ENCODE peak calls at places on chromosomes 7 and 10, in seven cellular contexts. Q is A549, T is IMR-90, C is GM12878, M is K562, W is HepG2, K is H1. X is an unnamed sample.

GRCh38 chr7:920351-921070 is 34.0 kb downstream of the ADAP1 start:
- DNase-seq in Q (no peak), T (no peak), C (no peak), M (no peak), W (no peak), K (no peak), X (no peak)

GRCh38 chr7:13041368-13041988 is 354.0 kb downstream of the ARL4A start:
- DNase-seq in Q (peak), T (no peak), C (no peak), M (no peak), W (no peak), K (no peak), X (peak)

GRCh38 chr7:28410628-28411578 is 1.4 kb upstream of the CREB5 start:
- DNase-seq in Q (peak), T (peak), C (no peak), M (no peak), W (no peak), K (no peak), X (no peak)

GRCh38 chr10:110011679-110012078 is 3.9 kb downstream of the ADD3 start:
- DNase-seq in Q (no peak), T (no peak), C (no peak), M (no peak), W (no peak), K (no peak), X (no peak)

GRCh38 chr10:103748020-103748419 is 107.4 kb downstream of the SH3PXD2A start:
- DNase-seq in Q (no peak), T (no peak), C (no peak), M (no peak), W (no peak), K (no peak), X (no peak)

GRCh38 chr7:96538632-96539031 is 171.0 kb downstream of the SEM1 start:
- DNase-seq in Q (no peak), T (no peak), C (no peak), M (no peak), W (no peak), K (no peak), X (no peak)

GRCh38 chr10:26460736-26461135 is 22.6 kb downstream of the APBB1IP start:
- DNase-seq in Q (no peak), T (no peak), C (no peak), M (no peak), W (no peak), K (no peak), X (no peak)

GRCh38 chr10:87861566-87861952 is 1.8 kb downstream of the KLLN start:
- DNase-seq in Q (no peak), T (peak), C (peak), M (peak), W (peak), K (no peak), X (no peak)

GRCh38 chr7:141590666-141591065 is 39.5 kb downstream of the AGK start:
- DNase-seq in Q (peak), T (no peak), C (no peak), M (no peak), W (no peak), K (no peak), X (no peak)

GRCh38 chr7:14457567-14458453 is 444.7 kb downstream of the DGKB start:
- DNase-seq in Q (peak), T (peak), C (no peak), M (peak), W (peak), K (peak), X (peak)

GRCh38 chr7:45292481-45292880 is 134.9 kb downstream of the RAMP3 start:
- DNase-seq in Q (no peak), T (no peak), C (no peak), M (no peak), W (no peak), K (no peak), X (no peak)

GRCh38 chr7:4702961-4703512 is 20.9 kb downstream of the FOXK1 start:
- DNase-seq in Q (no peak), T (no peak), C (no peak), M (no peak), W (no peak), K (no peak), X (no peak)

GRCh38 chr7:69782917-69783684 is 184.8 kb downstream of the AUTS2 start:
- DNase-seq in Q (no peak), T (no peak), C (no peak), M (no peak), W (no peak), K (no peak), X (no peak)

GRCh38 chr7:78530351-78530750 is 731.8 kb downstream of the PHTF2 start:
- DNase-seq in Q (peak), T (peak), C (no peak), M (no peak), W (peak), K (no peak), X (no peak)

GRCh38 chr10:101687088-101687487 is 7.9 kb downstream of the FBXW4 start:
- DNase-seq in Q (no peak), T (no peak), C (no peak), M (no peak), W (no peak), K (no peak), X (no peak)

GRCh38 chr7:72493850-72494661 is 81.9 kb upstream of the CALN1 start:
- DNase-seq in Q (peak), T (peak), C (peak), M (peak), W (peak), K (peak), X (peak)

GRCh38 chr10:22318772-22319171 is 2.1 kb upstream of the BMI1 start:
- DNase-seq in Q (no peak), T (no peak), C (no peak), M (no peak), W (no peak), K (no peak), X (no peak)

GRCh38 chr7:117489911-117490310 is 10.1 kb downstream of the CFTR start:
- DNase-seq in Q (peak), T (no peak), C (no peak), M (no peak), W (peak), K (no peak), X (no peak)

GRCh38 chr10:68813554-68813953 is 13.8 kb upstream of the STOX1 start:
- DNase-seq in Q (no peak), T (no peak), C (no peak), M (no peak), W (no peak), K (no peak), X (no peak)

GRCh38 chr10:71266147-71266917 is 52.7 kb upstream of the SLC29A3 start:
- DNase-seq in Q (peak), T (peak), C (no peak), M (peak), W (peak), K (no peak), X (no peak)
- TF ChIP-seq POLR2A in Q (no peak), T (no peak), C (no peak), M (no peak), W (no peak), K (no peak), X (no peak)

DNA sequence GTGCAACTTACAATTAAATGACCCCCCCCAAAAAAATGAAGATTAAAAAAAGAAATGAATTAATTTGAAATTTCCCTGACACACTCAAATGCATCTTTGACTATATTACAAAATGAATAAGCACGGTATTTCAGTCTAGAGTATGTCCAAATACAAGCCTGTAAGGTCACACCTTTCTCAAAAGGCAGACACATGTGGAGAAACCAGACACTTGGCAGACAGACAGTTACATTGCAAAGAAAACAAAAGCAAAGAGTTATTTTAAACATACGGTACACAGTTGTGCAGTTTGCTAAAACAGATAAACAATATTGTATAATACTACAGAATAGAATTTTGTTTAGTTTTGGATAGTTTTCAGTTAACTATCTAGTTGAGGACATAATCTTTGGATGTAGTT is 153.0 kb downstream of the ATE1 start:
- DNase-seq in Q (no peak), T (peak), C (no peak), M (no peak), W (no peak), K (no peak), X (no peak)
- TF ChIP-seq CEBPB in Q (no peak), T (no peak), C (no peak), M (no peak), W (no peak), K (no peak), X (no peak)

DNA sequence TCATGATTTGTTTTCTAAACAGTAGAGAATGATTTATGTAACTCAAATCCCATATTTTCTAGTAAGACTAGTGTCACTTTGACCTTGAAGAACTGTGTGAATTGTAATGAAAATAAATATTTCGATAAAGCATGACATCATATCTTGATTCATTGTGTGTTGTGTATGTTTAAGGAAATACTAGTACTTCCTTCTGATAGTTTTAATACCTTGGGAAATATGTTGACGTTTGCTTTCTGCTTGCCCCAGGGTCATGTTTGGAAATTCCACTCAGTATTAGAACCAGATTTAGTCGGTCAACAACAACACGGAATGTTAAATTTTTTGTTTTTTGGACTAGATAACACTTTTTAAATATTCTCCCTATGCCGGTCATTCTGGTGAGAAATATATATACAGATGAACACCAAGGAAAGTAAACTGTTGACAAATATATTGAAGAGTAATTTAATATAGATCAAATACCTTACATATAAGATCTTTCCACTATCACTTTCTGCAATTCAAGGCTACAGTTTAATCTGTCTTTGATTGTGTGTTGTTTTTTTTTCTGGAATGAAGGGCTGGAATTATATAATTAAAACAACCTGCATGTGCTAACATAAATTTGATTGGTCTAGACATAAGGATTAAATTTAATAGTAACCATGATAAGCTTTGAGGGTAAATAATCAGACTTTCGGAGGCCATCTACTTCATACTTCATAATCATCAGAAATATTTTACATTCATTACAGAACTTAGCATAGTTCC is 126.2 kb downstream of the MDFIC start:
- DNase-seq in Q (peak), T (peak), C (no peak), M (no peak), W (no peak), K (no peak), X (no peak)
- TF ChIP-seq POLR2A in Q (no peak), T (no peak), C (no peak), M (no peak), W (no peak), K (no peak), X (no peak)

DNA sequence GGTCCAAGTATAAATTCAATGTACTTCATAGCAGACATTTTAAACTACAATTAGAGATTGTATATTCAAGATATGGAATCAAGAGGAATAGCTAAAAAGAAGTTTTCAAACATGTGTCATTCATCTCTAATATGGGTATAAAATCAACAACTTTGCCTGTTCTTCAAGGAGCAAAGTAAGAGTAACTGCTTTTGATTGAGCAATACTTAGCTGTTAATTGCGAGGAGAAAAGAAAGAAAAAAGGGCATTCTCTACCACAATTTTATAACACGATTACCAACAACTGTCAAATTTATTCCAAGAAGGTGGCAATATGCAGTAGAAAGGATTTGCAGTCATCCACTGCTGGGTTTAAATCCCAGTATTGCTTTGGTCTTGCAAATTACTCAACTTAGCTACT is 146.3 kb upstream of the PTN start:
- DNase-seq in Q (no peak), T (no peak), C (no peak), M (no peak), W (no peak), K (no peak), X (no peak)
- TF ChIP-seq CEBPB in Q (no peak), T (peak), C (no peak), M (peak), W (peak), K (peak), X (no peak)